ENCODE peak calls at places on chromosome 13, in four cellular contexts. G, H, O and R are unnamed samples.
A peak's percentile ranks its signal among the peaks of the same experiment; 100 is the strongest.

GRCh38 chr13:43528992-43529391 is 257.8 kb downstream of the ENOX1 start:
- DNase-seq in G (no peak), H (peak; percentile 42), O (no peak), R (no peak)

GRCh38 chr13:92513672-92514071 is 712.9 kb upstream of the GPC6 start:
- DNase-seq in G (no peak), H (peak; percentile 42), O (no peak), R (no peak)

GRCh38 chr13:30846311-30846710 is 59.8 kb upstream of the MEDAG start:
- DNase-seq in G (no peak), H (no peak), O (no peak), R (peak; percentile 1)

GRCh38 chr13:106143930-106144709 is 391.3 kb downstream of the EFNB2 start:
- DNase-seq in G (no peak), H (no peak), O (no peak), R (no peak)

GRCh38 chr13:92187378-92187989 is 789.1 kb downstream of the GPC5 start:
- DNase-seq in G (no peak), H (peak; percentile 62), O (no peak), R (no peak)

GRCh38 chr13:95643814-95644598 is 500 bp downstream of the DZIP1 start:
- DNase-seq in G (peak; percentile 32), H (peak; percentile 56), O (no peak), R (no peak)

GRCh38 chr13:21015284-21015683 is 46.1 kb downstream of the LATS2 start:
- DNase-seq in G (no peak), H (no peak), O (no peak), R (no peak)

GRCh38 chr13:98450495-98451167 is 126.3 kb downstream of the STK24 start:
- DNase-seq in G (no peak), H (no peak), O (no peak), R (no peak)

GRCh38 chr13:24276310-24276709 is 33.1 kb upstream of the C1QTNF9 start:
- DNase-seq in G (no peak), H (no peak), O (no peak), R (no peak)

GRCh38 chr13:24511824-24512207 is 762 bp downstream of the PARP4 start:
- DNase-seq in G (no peak), H (no peak), O (no peak), R (no peak)

GRCh38 chr13:75365724-75366173 is 116.2 kb downstream of the TBC1D4 start:
- DNase-seq in G (no peak), H (peak; percentile 52), O (no peak), R (no peak)

GRCh38 chr13:110553417-110553816 is 8.1 kb downstream of the RAB20 start:
- DNase-seq in G (no peak), H (no peak), O (no peak), R (no peak)
- TF ChIP-seq CTCF in G (no peak), H (no peak), O (no peak), R (no peak)

GRCh38 chr13:101475536-101475935 is 23.1 kb downstream of the ITGBL1 start:
- DNase-seq in G (no peak), H (no peak), O (no peak), R (no peak)
- TF ChIP-seq CTCF in G (no peak), H (no peak), O (no peak), R (no peak)

DNA sequence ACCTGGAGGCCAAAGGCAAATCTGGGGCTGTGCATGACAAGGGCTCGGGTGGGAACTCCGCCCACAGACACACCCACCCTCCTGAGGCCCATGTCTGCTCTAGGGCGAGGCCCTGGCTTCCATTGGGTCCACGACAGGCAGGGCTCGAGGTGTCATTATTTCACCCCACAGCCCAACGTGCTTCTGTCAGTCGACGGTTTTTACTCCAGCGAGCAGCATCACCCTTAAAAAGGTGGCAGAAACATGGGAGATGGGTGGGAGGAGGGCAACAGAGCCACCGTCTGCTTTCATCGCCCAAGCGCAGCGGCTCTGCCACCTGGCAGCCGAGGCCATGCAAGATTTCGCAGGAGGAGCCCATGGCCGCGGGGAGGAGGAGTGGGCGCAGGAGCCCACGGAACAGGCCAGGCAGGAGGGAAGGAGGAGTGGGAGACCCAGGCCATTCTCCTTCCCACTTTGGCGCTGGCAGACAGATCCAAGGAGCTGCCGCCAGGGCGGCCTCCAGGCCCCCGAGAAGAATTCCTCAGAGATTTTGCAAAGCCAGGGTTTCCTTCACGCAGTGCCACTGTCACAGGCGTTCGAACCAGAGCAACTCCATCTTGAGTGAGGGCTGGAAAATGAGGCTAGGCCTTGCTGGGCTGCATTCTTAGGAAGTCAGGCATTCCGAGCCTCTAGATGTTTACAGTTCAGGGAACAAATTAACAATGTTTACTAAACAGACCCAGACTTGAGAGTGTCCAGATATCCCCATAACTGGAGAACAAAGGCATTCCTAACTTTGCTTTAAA is 49.3 kb upstream of the TUBGCP3 start:
- DNase-seq in G (no peak), H (no peak), O (no peak), R (no peak)
- TF ChIP-seq CTCF in G (no peak), H (no peak), O (no peak), R (no peak)

DNA sequence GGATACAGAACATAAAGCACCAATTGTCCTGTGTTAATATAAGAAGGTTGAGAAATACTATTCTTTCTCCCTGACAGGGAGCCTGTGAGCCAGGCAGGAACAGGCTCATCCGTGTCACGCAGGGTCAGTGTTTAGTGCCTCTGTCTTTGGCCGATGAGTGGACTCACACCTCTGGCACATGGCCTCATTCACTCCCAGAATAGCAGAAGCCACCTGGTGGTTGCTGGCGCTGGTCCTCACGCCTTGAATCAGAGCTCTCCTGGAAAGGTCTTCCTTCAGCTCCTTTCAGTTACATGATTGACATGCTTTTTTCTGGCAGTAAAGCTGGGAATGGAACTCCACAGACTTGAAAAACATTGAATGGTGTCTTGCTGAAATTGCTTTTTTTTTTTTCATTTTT is 28.1 kb upstream of the SIAH3 start:
- DNase-seq in G (peak; percentile 43), H (no peak), O (no peak), R (no peak)
- TF ChIP-seq CTCF in G (no peak), H (no peak), O (no peak), R (no peak)

DNA sequence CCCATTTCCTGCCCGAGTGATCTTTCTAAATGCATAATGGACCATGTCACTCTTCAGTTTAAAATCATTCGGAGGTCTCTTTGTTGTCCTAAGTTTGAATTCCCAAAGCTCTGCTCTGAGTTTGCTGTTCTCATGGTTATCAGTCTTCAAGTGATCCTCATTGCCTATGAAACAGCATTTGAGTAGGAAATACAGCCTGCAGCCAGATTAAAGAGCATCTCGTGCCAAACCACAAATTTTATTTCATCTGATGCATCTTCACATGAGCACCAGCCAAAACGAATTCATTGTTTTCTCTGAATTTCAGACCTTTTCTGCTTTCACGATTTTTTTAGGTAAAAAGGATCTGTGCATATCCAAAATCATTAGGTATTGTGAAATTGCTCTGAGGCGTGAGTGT is 299.6 kb downstream of the TDRD3 start:
- DNase-seq in G (no peak), H (no peak), O (no peak), R (no peak)
- TF ChIP-seq CTCF in G (no peak), H (no peak), O (no peak), R (no peak)